ENCODE peak calls at places on chromosomes 16 and 17, in six cellular contexts. J is hepatocyte, I is body of pancreas, D is brain microvascular endothelial cell, Z is heart right ventricle, A is dorsolateral prefrontal cortex. S is an unnamed sample. For H3K27me3, the result is how much of the 10 kb centered on the place peaks cover.

GRCh38 chr17:27390540-27390939 is 65.7 kb upstream of the KSR1 start:
- DNase-seq in I (no peak), Z (no peak), J (no peak), D (no peak), A (no peak), S (no peak)

GRCh38 chr17:10224592-10225195 is 26.3 kb upstream of the GAS7 start:
- DNase-seq in J (no peak), I (no peak), A (no peak), D (no peak), Z (no peak), S (no peak)

GRCh38 chr16:11016993-11017392 is 72.6 kb downstream of the CLEC16A start:
- DNase-seq in D (peak), J (peak), A (no peak), I (peak), Z (peak), S (no peak)

GRCh38 chr16:74107795-74108610 is 188.6 kb upstream of the PSMD7 start:
- DNase-seq in Z (no peak), J (peak), A (no peak), D (peak), I (peak), S (peak)

GRCh38 chr17:74126959-74127358 is 76.5 kb upstream of the RPL38 start:
- DNase-seq in D (no peak), J (no peak), Z (no peak), I (no peak), A (no peak), S (no peak)

GRCh38 chr16:80982646-80983045 is 24.0 kb downstream of the CMC2 start:
- DNase-seq in D (no peak), J (no peak), A (no peak), I (no peak), Z (no peak), S (no peak)

GRCh38 chr17:40497704-40498103 is 3.7 kb downstream of the TNS4 start:
- DNase-seq in J (no peak), D (no peak), Z (no peak), I (no peak), A (no peak), S (no peak)

GRCh38 chr17:75367312-75367711 is 38.2 kb downstream of the GRB2 start:
- DNase-seq in Z (no peak), J (peak), D (no peak), I (no peak), A (no peak), S (peak)

GRCh38 chr17:29567362-29568330 is 809 bp upstream of the ABHD15 start:
- DNase-seq in Z (peak), D (peak), A (no peak), J (peak), I (peak), S (no peak)

GRCh38 chr16:57479043-57479421 is 7.3 kb downstream of the DOK4 start:
- DNase-seq in Z (no peak), I (no peak), J (no peak), D (no peak), A (no peak), S (no peak)

GRCh38 chr16:13839577-13839976 is 80.4 kb upstream of the ERCC4 start:
- DNase-seq in I (no peak), A (no peak), Z (no peak), D (no peak), J (no peak), S (no peak)
- TF ChIP-seq CTCF in I (no peak), A (no peak), Z (no peak), D (no peak), J (no peak), S (no peak)

DNA sequence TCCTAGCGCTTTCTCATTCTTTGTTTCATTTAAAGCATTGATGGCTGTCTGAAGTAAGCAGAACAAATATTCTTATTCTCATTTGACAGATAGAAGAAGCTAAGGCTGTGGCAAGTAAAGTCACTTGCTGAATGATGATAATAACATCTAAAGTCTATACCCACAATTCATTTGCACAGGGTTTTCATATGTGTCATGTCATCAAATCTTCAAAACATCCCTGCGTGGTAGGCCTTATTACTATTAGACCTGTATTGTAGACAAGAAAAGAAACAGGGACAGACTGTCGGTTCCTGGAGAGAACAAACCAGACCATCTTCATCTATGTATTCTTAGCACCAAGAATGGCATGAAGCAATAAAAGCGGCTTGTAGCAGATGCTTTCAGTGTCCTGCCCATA is 85.9 kb downstream of the ASIC2 start:
- DNase-seq in J (no peak), I (no peak), D (no peak), Z (no peak), A (no peak), S (no peak)
- H3K27me3 ChIP-seq in J (under half), I (under half), D (under half), Z (half or more), A (under half), S (under half)

GRCh38 chr16:3030872-3031212 is 5.9 kb downstream of the BICDL2 start:
- DNase-seq in I (no peak), Z (no peak), D (no peak), J (no peak), A (no peak), S (no peak)

GRCh38 chr16:3027983-3028715 is 4.3 kb downstream of the THOC6 start:
- DNase-seq in A (peak), Z (peak), J (peak), D (peak), I (peak), S (no peak)

GRCh38 chr16:3028716-3029319 is 5.0 kb downstream of the THOC6 start:
- DNase-seq in I (no peak), A (no peak), J (no peak), D (no peak), Z (no peak), S (no peak)

GRCh38 chr16:3030128-3030871 is 6.4 kb downstream of the BICDL2 start:
- DNase-seq in I (no peak), Z (no peak), J (no peak), A (no peak), D (no peak), S (no peak)

GRCh38 chr16:3029499-3030127 is 5.8 kb downstream of the THOC6 start:
- DNase-seq in I (no peak), J (peak), A (no peak), Z (no peak), D (no peak), S (no peak)
- H3K4me3 ChIP-seq in I (no peak), J (no peak), A (no peak), Z (peak), D (no peak), S (no peak)

GRCh38 chr16:82631701-82632685 is 5.2 kb downstream of the CDH13 start:
- DNase-seq in A (no peak), D (no peak), I (no peak), Z (no peak), J (no peak), S (no peak)
- TF ChIP-seq CTCF in A (peak), D (peak), I (no peak), Z (peak), J (no peak), S (peak)

GRCh38 chr17:79870540-79870939 is 31.3 kb upstream of the CBX4 start:
- DNase-seq in I (no peak), J (peak), D (no peak), A (no peak), Z (no peak), S (no peak)
- H3K27me3 ChIP-seq in I (under half), J (under half), D (under half), A (under half), Z (under half), S (under half)

GRCh38 chr16:12330977-12331376 is 354.4 kb downstream of the SNX29 start:
- DNase-seq in I (no peak), Z (peak), A (peak), J (no peak), D (no peak), S (no peak)
- H3K4me3 ChIP-seq in I (no peak), Z (no peak), A (no peak), J (no peak), D (no peak), S (no peak)

DNA sequence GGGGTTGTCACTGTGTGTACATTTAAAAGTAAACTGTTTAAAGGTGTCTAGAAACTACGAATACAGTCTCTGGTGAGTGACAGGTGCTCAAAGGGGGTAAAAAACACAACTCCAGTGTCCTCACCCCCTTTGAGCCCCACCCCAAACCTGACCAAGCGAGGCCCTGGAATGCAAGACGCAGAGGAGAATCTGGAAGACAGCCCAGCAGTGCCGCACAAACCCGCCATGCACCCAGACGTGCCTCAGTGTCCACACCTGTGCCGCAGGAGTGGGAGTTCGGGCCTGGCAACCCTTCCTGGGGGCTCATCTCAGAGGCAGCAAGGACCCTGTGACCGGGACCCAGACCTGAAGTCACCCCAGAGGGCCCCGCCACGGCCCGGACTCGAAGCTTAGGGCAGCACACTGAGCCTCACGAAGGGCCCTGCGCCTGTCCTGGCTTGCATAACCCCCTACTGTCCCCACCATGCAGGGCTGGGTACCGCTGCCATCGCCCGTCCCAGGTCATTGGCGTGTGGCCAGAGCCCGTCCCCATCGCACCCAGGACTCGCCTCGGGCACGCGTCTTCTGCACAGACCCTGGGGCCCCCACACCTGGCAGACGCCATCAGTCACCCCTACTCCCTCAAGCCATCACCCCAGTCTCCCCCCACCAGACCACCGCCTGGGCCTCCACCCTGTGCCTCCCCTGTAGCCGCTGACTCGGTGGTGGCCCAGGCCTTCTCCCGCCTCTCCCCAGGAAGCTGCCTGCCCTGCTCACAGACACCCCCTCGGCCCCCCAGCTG is 33.0 kb upstream of the ZC3H18 start:
- DNase-seq in A (no peak), Z (no peak), D (no peak), I (peak), J (no peak), S (no peak)
- TF ChIP-seq CTCF in A (no peak), Z (no peak), D (no peak), I (peak), J (no peak), S (no peak)

DNA sequence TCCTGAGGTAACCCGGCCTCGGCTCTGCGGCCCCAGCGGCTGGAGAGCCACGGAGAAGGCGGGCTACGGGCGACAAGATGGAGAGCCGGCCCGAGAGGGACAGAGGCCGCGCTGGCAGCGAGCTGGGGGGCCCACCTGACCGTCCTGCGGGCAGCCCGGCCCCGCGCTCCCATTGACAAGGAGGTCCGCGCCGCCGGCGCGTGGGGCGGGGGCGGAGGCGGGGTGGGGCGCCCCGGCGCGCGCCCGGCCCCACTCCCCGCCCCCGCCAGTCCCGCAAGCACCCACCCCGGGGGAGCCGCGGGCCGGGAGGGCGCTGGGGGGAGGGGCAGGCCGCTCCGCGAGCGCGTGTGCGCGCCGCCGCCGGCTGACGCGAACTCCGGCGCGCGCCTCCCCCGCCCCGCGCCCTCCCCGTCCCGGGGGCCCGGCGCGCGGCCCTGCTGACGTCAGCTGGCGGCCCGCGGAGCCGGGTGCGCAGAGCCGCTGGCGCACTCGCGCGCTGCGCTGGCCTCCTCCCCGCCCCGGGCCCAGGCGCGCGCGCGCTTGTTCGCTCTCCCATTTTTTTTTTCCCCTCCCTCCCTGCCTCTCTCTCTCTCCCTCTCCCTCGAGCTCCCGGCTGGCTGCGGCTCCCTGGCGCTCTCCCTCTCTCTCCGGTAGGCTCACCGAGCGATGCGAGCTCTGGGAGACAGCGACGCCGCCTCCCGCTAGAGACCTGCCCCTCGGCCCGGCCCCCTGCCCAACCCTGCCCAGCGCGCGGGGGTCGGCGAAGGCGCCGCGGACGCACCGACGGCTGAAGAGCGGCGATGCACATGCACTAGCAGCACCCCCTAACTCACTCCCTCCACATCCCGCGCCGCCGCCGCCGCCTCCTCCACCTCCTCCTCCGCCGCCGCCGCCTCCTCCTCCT is at the start of gene GNAO1:
- DNase-seq in J (peak), A (peak), D (peak), Z (peak), I (peak), S (no peak)
- H3K27me3 ChIP-seq in J (half or more), A (under half), D (half or more), Z (under half), I (under half), S (half or more)

DNA sequence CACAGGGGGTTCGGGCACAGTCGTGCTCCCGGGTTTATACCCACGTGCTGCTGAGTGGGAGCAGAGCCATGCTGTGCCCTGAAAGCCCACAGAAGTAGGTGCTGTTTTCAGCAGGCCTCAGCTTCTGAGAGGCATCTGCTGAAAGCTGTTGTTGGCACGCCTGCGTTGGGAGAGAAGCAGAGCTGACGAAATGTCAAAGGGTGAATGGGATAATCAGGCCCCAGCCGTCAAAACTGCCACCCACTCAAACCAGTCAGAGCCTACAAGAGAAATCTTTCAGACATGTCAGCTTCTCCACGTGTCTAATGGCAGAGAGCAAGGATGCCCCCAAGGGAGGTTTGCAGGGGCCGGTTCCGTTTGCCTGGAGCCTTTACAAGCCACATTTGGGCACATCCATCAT is 568.2 kb upstream of the EEF2KMT start:
- DNase-seq in J (no peak), Z (no peak), I (no peak), A (no peak), D (no peak), S (no peak)
- H3K4me3 ChIP-seq in J (no peak), Z (no peak), I (no peak), A (no peak), D (no peak), S (no peak)

S was measured in kidney epithelial cell.